ENCODE peak calls at places on chromosomes 12 and 14, in six cellular contexts. One of them, this sample, is unnamed.

GRCh38 chr12:75407683-75408082 is 16.8 kb downstream of the GLIPR1L2 start:
- ATAC-seq in esophagus mucosa: no peak
- ATAC-seq in gastrocnemius medialis: no peak
- ATAC-seq in aorta: no peak
- ATAC-seq in T-cell: no peak
- ATAC-seq in GM23338: no peak
- ATAC-seq in this sample: no peak

GRCh38 chr12:12172106-12172511 is 94.7 kb downstream of the LRP6 start:
- ATAC-seq in esophagus mucosa: peak
- ATAC-seq in gastrocnemius medialis: no peak
- ATAC-seq in aorta: no peak
- ATAC-seq in T-cell: no peak
- ATAC-seq in GM23338: no peak
- ATAC-seq in this sample: no peak

GRCh38 chr14:87131879-87132278 is 861.1 kb downstream of the GALC start:
- ATAC-seq in esophagus mucosa: no peak
- ATAC-seq in gastrocnemius medialis: peak
- ATAC-seq in aorta: no peak
- ATAC-seq in T-cell: no peak
- ATAC-seq in GM23338: peak
- ATAC-seq in this sample: peak

GRCh38 chr12:115871714-115872113 is 405.8 kb downstream of the MED13L start:
- ATAC-seq in esophagus mucosa: peak
- ATAC-seq in gastrocnemius medialis: peak
- ATAC-seq in aorta: no peak
- ATAC-seq in T-cell: no peak
- ATAC-seq in GM23338: peak
- ATAC-seq in this sample: no peak

GRCh38 chr12:19003110-19003509 is 126.4 kb upstream of the PLEKHA5 start:
- ATAC-seq in esophagus mucosa: no peak
- ATAC-seq in gastrocnemius medialis: no peak
- ATAC-seq in aorta: no peak
- ATAC-seq in T-cell: no peak
- ATAC-seq in GM23338: no peak
- ATAC-seq in this sample: no peak

GRCh38 chr12:92581579-92581978 is 121.2 kb upstream of the PLEKHG7 start:
- ATAC-seq in esophagus mucosa: no peak
- ATAC-seq in gastrocnemius medialis: no peak
- ATAC-seq in aorta: no peak
- ATAC-seq in T-cell: no peak
- ATAC-seq in GM23338: no peak
- ATAC-seq in this sample: no peak

GRCh38 chr12:116408489-116409217 is 131.2 kb upstream of the MED13L start:
- ATAC-seq in esophagus mucosa: no peak
- ATAC-seq in gastrocnemius medialis: no peak
- ATAC-seq in aorta: no peak
- ATAC-seq in T-cell: no peak
- ATAC-seq in GM23338: no peak
- ATAC-seq in this sample: no peak

GRCh38 chr12:93292731-93293566 is 84.8 kb upstream of the NUDT4 start:
- ATAC-seq in esophagus mucosa: no peak
- ATAC-seq in gastrocnemius medialis: no peak
- ATAC-seq in aorta: no peak
- ATAC-seq in T-cell: no peak
- ATAC-seq in GM23338: no peak
- ATAC-seq in this sample: no peak

GRCh38 chr12:131112016-131112415 is 158.3 kb downstream of the ADGRD1 start:
- ATAC-seq in esophagus mucosa: peak
- ATAC-seq in gastrocnemius medialis: no peak
- ATAC-seq in aorta: no peak
- ATAC-seq in T-cell: no peak
- ATAC-seq in GM23338: no peak
- ATAC-seq in this sample: no peak

GRCh38 chr14:53723221-53723620 is 233.4 kb downstream of the BMP4 start:
- ATAC-seq in esophagus mucosa: no peak
- ATAC-seq in gastrocnemius medialis: no peak
- ATAC-seq in aorta: no peak
- ATAC-seq in T-cell: no peak
- ATAC-seq in GM23338: no peak
- ATAC-seq in this sample: no peak

GRCh38 chr12:89364058-89364457 is 11.8 kb upstream of the DUSP6 start:
- ATAC-seq in esophagus mucosa: no peak
- ATAC-seq in gastrocnemius medialis: no peak
- ATAC-seq in aorta: no peak
- ATAC-seq in T-cell: no peak
- ATAC-seq in GM23338: no peak
- ATAC-seq in this sample: no peak

GRCh38 chr12:47155457-47156166 is 75.9 kb upstream of the AMIGO2 start:
- ATAC-seq in esophagus mucosa: no peak
- ATAC-seq in gastrocnemius medialis: no peak
- ATAC-seq in aorta: no peak
- ATAC-seq in T-cell: peak
- ATAC-seq in GM23338: no peak
- ATAC-seq in this sample: no peak

GRCh38 chr14:23076785-23077408 is 18.0 kb downstream of the ACIN1 start:
- ATAC-seq in esophagus mucosa: no peak
- ATAC-seq in gastrocnemius medialis: peak
- ATAC-seq in aorta: no peak
- ATAC-seq in T-cell: peak
- ATAC-seq in GM23338: peak
- ATAC-seq in this sample: no peak

GRCh38 chr12:60257063-60257462 is 661.2 kb downstream of the SLC16A7 start:
- ATAC-seq in esophagus mucosa: no peak
- ATAC-seq in gastrocnemius medialis: no peak
- ATAC-seq in aorta: no peak
- ATAC-seq in T-cell: no peak
- ATAC-seq in GM23338: no peak
- ATAC-seq in this sample: no peak

GRCh38 chr14:74573421-74574091 is 38.5 kb downstream of the LTBP2 start:
- ATAC-seq in esophagus mucosa: peak
- ATAC-seq in gastrocnemius medialis: no peak
- ATAC-seq in aorta: no peak
- ATAC-seq in T-cell: no peak
- ATAC-seq in GM23338: peak
- ATAC-seq in this sample: no peak

GRCh38 chr14:99659333-99659741 is 14.4 kb downstream of the HHIPL1 start:
- ATAC-seq in esophagus mucosa: peak
- ATAC-seq in gastrocnemius medialis: no peak
- ATAC-seq in aorta: no peak
- ATAC-seq in T-cell: peak
- ATAC-seq in GM23338: peak
- ATAC-seq in this sample: no peak

GRCh38 chr12:29403991-29404390 is 23.0 kb upstream of the ERGIC2 start:
- ATAC-seq in esophagus mucosa: no peak
- ATAC-seq in gastrocnemius medialis: no peak
- ATAC-seq in aorta: no peak
- ATAC-seq in T-cell: no peak
- ATAC-seq in GM23338: no peak
- ATAC-seq in this sample: no peak

GRCh38 chr14:22319526-22320352 is 269.3 kb downstream of the DAD1 start:
- ATAC-seq in esophagus mucosa: peak
- ATAC-seq in gastrocnemius medialis: peak
- ATAC-seq in aorta: peak
- ATAC-seq in T-cell: peak
- ATAC-seq in GM23338: peak
- ATAC-seq in this sample: no peak

GRCh38 chr12:123469978-123470377 is 12.0 kb downstream of the SNRNP35 start:
- ATAC-seq in esophagus mucosa: no peak
- ATAC-seq in gastrocnemius medialis: no peak
- ATAC-seq in aorta: no peak
- ATAC-seq in T-cell: no peak
- ATAC-seq in GM23338: no peak
- ATAC-seq in this sample: no peak

GRCh38 chr12:132205271-132206092 is 61.2 kb downstream of the NOC4L start:
- ATAC-seq in esophagus mucosa: no peak
- ATAC-seq in gastrocnemius medialis: no peak
- ATAC-seq in aorta: no peak
- ATAC-seq in T-cell: peak
- ATAC-seq in GM23338: peak
- ATAC-seq in this sample: peak

GRCh38 chr12:94867066-94867855 is 136.2 kb downstream of the NDUFA12 start:
- ATAC-seq in esophagus mucosa: no peak
- ATAC-seq in gastrocnemius medialis: no peak
- ATAC-seq in aorta: no peak
- ATAC-seq in T-cell: no peak
- ATAC-seq in GM23338: no peak
- ATAC-seq in this sample: peak

GRCh38 chr12:43758247-43758727 is 303 bp downstream of the PUS7L start:
- ATAC-seq in esophagus mucosa: peak
- ATAC-seq in gastrocnemius medialis: peak
- ATAC-seq in aorta: peak
- ATAC-seq in T-cell: peak
- ATAC-seq in GM23338: peak
- ATAC-seq in this sample: peak

GRCh38 chr12:7581046-7581445 is 77.5 kb upstream of the CD163 start:
- ATAC-seq in esophagus mucosa: no peak
- ATAC-seq in gastrocnemius medialis: no peak
- ATAC-seq in aorta: no peak
- ATAC-seq in T-cell: no peak
- ATAC-seq in GM23338: no peak
- ATAC-seq in this sample: no peak

GRCh38 chr12:130990034-130990433 is 36.3 kb downstream of the ADGRD1 start:
- ATAC-seq in esophagus mucosa: no peak
- ATAC-seq in gastrocnemius medialis: peak
- ATAC-seq in aorta: peak
- ATAC-seq in T-cell: no peak
- ATAC-seq in GM23338: no peak
- ATAC-seq in this sample: peak

GRCh38 chr14:101337053-101337452 is 224.2 kb upstream of the DIO3 start:
- ATAC-seq in esophagus mucosa: no peak
- ATAC-seq in gastrocnemius medialis: no peak
- ATAC-seq in aorta: no peak
- ATAC-seq in T-cell: no peak
- ATAC-seq in GM23338: no peak
- ATAC-seq in this sample: no peak

GRCh38 chr14:78959674-78960264 is 789.6 kb downstream of the NRXN3 start:
- ATAC-seq in esophagus mucosa: peak
- ATAC-seq in gastrocnemius medialis: peak
- ATAC-seq in aorta: peak
- ATAC-seq in T-cell: no peak
- ATAC-seq in GM23338: peak
- ATAC-seq in this sample: peak

GRCh38 chr12:30399859-30400258 is 295.8 kb downstream of the IPO8 start:
- ATAC-seq in esophagus mucosa: no peak
- ATAC-seq in gastrocnemius medialis: no peak
- ATAC-seq in aorta: no peak
- ATAC-seq in T-cell: no peak
- ATAC-seq in GM23338: no peak
- ATAC-seq in this sample: no peak

GRCh38 chr12:1103051-1103450 is 112.0 kb downstream of the ERC1 start:
- ATAC-seq in esophagus mucosa: no peak
- ATAC-seq in gastrocnemius medialis: no peak
- ATAC-seq in aorta: no peak
- ATAC-seq in T-cell: no peak
- ATAC-seq in GM23338: peak
- ATAC-seq in this sample: no peak

GRCh38 chr12:31928246-31929139 is 30.7 kb upstream of the RESF1 start:
- ATAC-seq in esophagus mucosa: no peak
- ATAC-seq in gastrocnemius medialis: no peak
- ATAC-seq in aorta: no peak
- ATAC-seq in T-cell: peak
- ATAC-seq in GM23338: no peak
- ATAC-seq in this sample: no peak

GRCh38 chr12:112676526-112676925 is 115.0 kb upstream of the RPH3A start:
- ATAC-seq in esophagus mucosa: no peak
- ATAC-seq in gastrocnemius medialis: no peak
- ATAC-seq in aorta: no peak
- ATAC-seq in T-cell: no peak
- ATAC-seq in GM23338: peak
- ATAC-seq in this sample: no peak

GRCh38 chr14:75283162-75283883 is 4.7 kb downstream of the FOS start:
- ATAC-seq in esophagus mucosa: peak
- ATAC-seq in gastrocnemius medialis: no peak
- ATAC-seq in aorta: no peak
- ATAC-seq in T-cell: peak
- ATAC-seq in GM23338: no peak
- ATAC-seq in this sample: peak

GRCh38 chr12:122501489-122501989 is 807 bp upstream of the ZCCHC8 start:
- ATAC-seq in esophagus mucosa: no peak
- ATAC-seq in gastrocnemius medialis: no peak
- ATAC-seq in aorta: no peak
- ATAC-seq in T-cell: no peak
- ATAC-seq in GM23338: no peak
- ATAC-seq in this sample: no peak

GRCh38 chr12:50211392-50212070 is 44.4 kb upstream of the CERS5 start:
- ATAC-seq in esophagus mucosa: no peak
- ATAC-seq in gastrocnemius medialis: no peak
- ATAC-seq in aorta: no peak
- ATAC-seq in T-cell: peak
- ATAC-seq in GM23338: no peak
- ATAC-seq in this sample: peak

GRCh38 chr12:103626498-103626897 is 39.4 kb downstream of the STAB2 start:
- ATAC-seq in esophagus mucosa: peak
- ATAC-seq in gastrocnemius medialis: peak
- ATAC-seq in aorta: no peak
- ATAC-seq in T-cell: no peak
- ATAC-seq in GM23338: peak
- ATAC-seq in this sample: peak

GRCh38 chr12:27148791-27149190 is 66.4 kb upstream of the C12orf71 start:
- ATAC-seq in esophagus mucosa: no peak
- ATAC-seq in gastrocnemius medialis: no peak
- ATAC-seq in aorta: no peak
- ATAC-seq in T-cell: no peak
- ATAC-seq in GM23338: no peak
- ATAC-seq in this sample: no peak

GRCh38 chr12:12158858-12159257 is 88.1 kb downstream of the BCL2L14 start:
- ATAC-seq in esophagus mucosa: no peak
- ATAC-seq in gastrocnemius medialis: peak
- ATAC-seq in aorta: peak
- ATAC-seq in T-cell: no peak
- ATAC-seq in GM23338: no peak
- ATAC-seq in this sample: peak

GRCh38 chr12:88854260-88854659 is 274.0 kb upstream of the KITLG start:
- ATAC-seq in esophagus mucosa: peak
- ATAC-seq in gastrocnemius medialis: no peak
- ATAC-seq in aorta: no peak
- ATAC-seq in T-cell: no peak
- ATAC-seq in GM23338: no peak
- ATAC-seq in this sample: no peak

GRCh38 chr12:50047693-50048250 is 9.6 kb upstream of the ASIC1 start:
- ATAC-seq in esophagus mucosa: no peak
- ATAC-seq in gastrocnemius medialis: no peak
- ATAC-seq in aorta: no peak
- ATAC-seq in T-cell: no peak
- ATAC-seq in GM23338: no peak
- ATAC-seq in this sample: no peak

GRCh38 chr12:110022980-110023633 is 23.9 kb downstream of the ANKRD13A start:
- ATAC-seq in esophagus mucosa: peak
- ATAC-seq in gastrocnemius medialis: no peak
- ATAC-seq in aorta: no peak
- ATAC-seq in T-cell: no peak
- ATAC-seq in GM23338: peak
- ATAC-seq in this sample: peak

GRCh38 chr14:106556665-106557289 is 1030.4 kb downstream of the TMEM121 start:
- ATAC-seq in esophagus mucosa: no peak
- ATAC-seq in gastrocnemius medialis: no peak
- ATAC-seq in aorta: no peak
- ATAC-seq in T-cell: peak
- ATAC-seq in GM23338: no peak
- ATAC-seq in this sample: no peak

This sample was measured in gastroesophageal sphincter.